ENCODE peak calls at places on chromosomes 7 and 10, in nine cellular contexts. N is fibroblast of lung; Q is psoas muscle; P is esophagus squamous epithelium; I is colonic mucosa; H is fibroblast of pulmonary artery; J is endodermal cell; M is spleen; A is CD8-positive, alpha-beta memory T cell. C is an unnamed sample.

GRCh38 chr7:3923307-3923918 is 622.4 kb downstream of the SDK1 start:
- DNase-seq in N (no peak), Q (no peak), P (no peak), I (no peak), H (no peak), J (no peak), M (no peak), A (no peak), C (no peak)

GRCh38 chr10:24974978-24975377 is 22.6 kb upstream of the PRTFDC1 start:
- DNase-seq in N (peak), Q (peak), P (no peak), I (no peak), H (peak), J (no peak), M (no peak), A (no peak), C (peak)

GRCh38 chr7:44244282-44244681 is 43.5 kb downstream of the YKT6 start:
- DNase-seq in N (no peak), Q (no peak), P (no peak), I (no peak), H (peak), J (peak), M (no peak), A (peak), C (no peak)

GRCh38 chr7:76051840-76052239 is 3.9 kb downstream of the MDH2 start:
- DNase-seq in N (no peak), Q (no peak), P (no peak), I (no peak), H (no peak), J (no peak), M (no peak), A (no peak), C (no peak)

GRCh38 chr10:110415809-110416208 is 81.9 kb upstream of the DUSP5 start:
- DNase-seq in N (no peak), Q (no peak), P (no peak), I (no peak), H (no peak), J (no peak), M (no peak), A (no peak), C (no peak)

GRCh38 chr7:134932707-134933370 is 53.5 kb upstream of the AGBL3 start:
- DNase-seq in N (peak), Q (peak), P (no peak), I (no peak), H (peak), J (no peak), M (no peak), A (no peak), C (peak)

GRCh38 chr10:43043773-43044394 is 33.0 kb upstream of the RET start:
- DNase-seq in N (no peak), Q (no peak), P (no peak), I (no peak), H (no peak), J (peak), M (peak), A (no peak), C (no peak)

GRCh38 chr7:132394283-132395003 is 181.8 kb downstream of the PLXNA4 start:
- DNase-seq in N (no peak), Q (no peak), P (no peak), I (no peak), H (peak), J (peak), M (no peak), A (peak), C (no peak)

GRCh38 chr10:86067436-86068050 is 299.1 kb downstream of the GRID1 start:
- DNase-seq in N (no peak), Q (no peak), P (no peak), I (no peak), H (no peak), J (peak), M (no peak), A (no peak), C (no peak)

GRCh38 chr10:63115732-63116383 is 17.3 kb upstream of the NRBF2 start:
- DNase-seq in N (peak), Q (peak), P (no peak), I (peak), H (peak), J (no peak), M (no peak), A (no peak), C (peak)

GRCh38 chr7:28155019-28155660 is 25.5 kb downstream of the JAZF1 start:
- DNase-seq in N (no peak), Q (no peak), P (no peak), I (no peak), H (no peak), J (no peak), M (no peak), A (no peak), C (no peak)

GRCh38 chr10:35379226-35380137 is 43.2 kb downstream of the CCNY start:
- DNase-seq in N (peak), Q (no peak), P (no peak), I (no peak), H (peak), J (peak), M (peak), A (no peak), C (peak)

GRCh38 chr7:91644251-91644650 is 236.3 kb downstream of the MTERF1 start:
- DNase-seq in N (no peak), Q (no peak), P (no peak), I (no peak), H (no peak), J (no peak), M (no peak), A (no peak), C (no peak)

GRCh38 chr7:80053098-80053497 is 81.5 kb upstream of the GNAI1 start:
- DNase-seq in N (no peak), Q (no peak), P (no peak), I (no peak), H (no peak), J (no peak), M (no peak), A (no peak), C (no peak)

GRCh38 chr7:81488210-81488609 is 281.6 kb downstream of the HGF start:
- DNase-seq in N (no peak), Q (no peak), P (no peak), I (no peak), H (no peak), J (no peak), M (no peak), A (no peak), C (no peak)

GRCh38 chr10:99534939-99535763 is 2.4 kb downstream of the NKX2-3 start:
- DNase-seq in N (no peak), Q (no peak), P (no peak), I (no peak), H (peak), J (peak), M (no peak), A (no peak), C (no peak)

GRCh38 chr10:46287846-46288480 is 1.2 kb downstream of the ANTXRL start:
- DNase-seq in N (no peak), Q (no peak), P (no peak), I (no peak), H (no peak), J (peak), M (peak), A (no peak), C (no peak)

GRCh38 chr10:58451490-58451889 is 61.2 kb upstream of the BICC1 start:
- DNase-seq in N (no peak), Q (no peak), P (no peak), I (no peak), H (no peak), J (no peak), M (no peak), A (no peak), C (no peak)

GRCh38 chr10:98748298-98748697 is 301.6 kb upstream of the HPS1 start:
- DNase-seq in N (peak), Q (no peak), P (no peak), I (peak), H (peak), J (peak), M (no peak), A (no peak), C (no peak)

GRCh38 chr10:43039629-43040481 is 37.0 kb upstream of the RET start:
- DNase-seq in N (no peak), Q (no peak), P (no peak), I (peak), H (no peak), J (no peak), M (no peak), A (no peak), C (no peak)

GRCh38 chr10:6062101-6062771 is at the start of gene IL2RA:
- DNase-seq in N (no peak), Q (no peak), P (no peak), I (no peak), H (no peak), J (peak), M (peak), A (peak), C (no peak)

GRCh38 chr7:92246363-92247101 is 758 bp downstream of the ANKIB1 start:
- DNase-seq in N (peak), Q (peak), P (no peak), I (peak), H (no peak), J (peak), M (peak), A (peak), C (peak)

GRCh38 chr10:52956861-52957260 is 184.3 kb upstream of the MBL2 start:
- DNase-seq in N (peak), Q (no peak), P (no peak), I (no peak), H (peak), J (no peak), M (no peak), A (no peak), C (peak)

GRCh38 chr10:108422286-108422685 is 1257.8 kb upstream of the SORCS1 start:
- DNase-seq in N (no peak), Q (no peak), P (no peak), I (no peak), H (no peak), J (no peak), M (no peak), A (no peak), C (no peak)

GRCh38 chr10:15370212-15370740 is 813 bp downstream of the FAM171A1 start:
- DNase-seq in N (peak), Q (peak), P (no peak), I (peak), H (peak), J (peak), M (peak), A (peak), C (no peak)

GRCh38 chr7:23105086-23105643 is 420 bp upstream of the KLHL7 start:
- DNase-seq in N (no peak), Q (no peak), P (no peak), I (no peak), H (no peak), J (no peak), M (no peak), A (no peak), C (no peak)

GRCh38 chr7:130356121-130356759 is 11.6 kb downstream of the CPA5 start:
- DNase-seq in N (peak), Q (peak), P (no peak), I (no peak), H (peak), J (peak), M (no peak), A (no peak), C (peak)

GRCh38 chr7:157000047-157000726 is 10.3 kb downstream of the MNX1 start:
- DNase-seq in N (no peak), Q (no peak), P (no peak), I (peak), H (no peak), J (peak), M (peak), A (no peak), C (no peak)

GRCh38 chr10:24416248-24416647 is 207.3 kb downstream of the KIAA1217 start:
- DNase-seq in N (no peak), Q (peak), P (no peak), I (no peak), H (no peak), J (no peak), M (no peak), A (no peak), C (no peak)

GRCh38 chr7:44867073-44867990 is 18.0 kb downstream of the PURB start:
- DNase-seq in N (peak), Q (peak), P (no peak), I (no peak), H (peak), J (no peak), M (no peak), A (no peak), C (peak)

GRCh38 chr10:5678397-5678983 is 6.1 kb upstream of the TASOR2 start:
- DNase-seq in N (no peak), Q (no peak), P (no peak), I (no peak), H (no peak), J (no peak), M (no peak), A (no peak), C (no peak)

GRCh38 chr7:47941136-47941844 is 7.0 kb downstream of the PKD1L1 start:
- DNase-seq in N (peak), Q (peak), P (no peak), I (no peak), H (peak), J (no peak), M (peak), A (no peak), C (peak)

GRCh38 chr7:132564849-132565248 is 11.4 kb downstream of the PLXNA4 start:
- DNase-seq in N (no peak), Q (no peak), P (no peak), I (no peak), H (no peak), J (peak), M (no peak), A (no peak), C (no peak)

GRCh38 chr10:61628875-61629513 is 33.7 kb upstream of the CABCOCO1 start:
- DNase-seq in N (peak), Q (no peak), P (no peak), I (no peak), H (peak), J (peak), M (no peak), A (no peak), C (peak)

GRCh38 chr10:133235891-133236321 is 1.7 kb upstream of the VENTX start:
- DNase-seq in N (no peak), Q (no peak), P (no peak), I (no peak), H (no peak), J (peak), M (no peak), A (no peak), C (no peak)

GRCh38 chr10:133237241-133238065 is at the start of gene VENTX:
- DNase-seq in N (no peak), Q (no peak), P (no peak), I (no peak), H (no peak), J (peak), M (no peak), A (no peak), C (no peak)

GRCh38 chr10:133238066-133238804 is 580 bp downstream of the VENTX start:
- DNase-seq in N (no peak), Q (no peak), P (no peak), I (no peak), H (no peak), J (no peak), M (no peak), A (no peak), C (no peak)

GRCh38 chr10:133235265-133235664 is 2.4 kb upstream of the VENTX start:
- DNase-seq in N (no peak), Q (no peak), P (no peak), I (no peak), H (no peak), J (peak), M (no peak), A (no peak), C (no peak)

GRCh38 chr10:133236411-133237240 is 1.0 kb upstream of the VENTX start:
- DNase-seq in N (no peak), Q (no peak), P (no peak), I (no peak), H (no peak), J (peak), M (no peak), A (no peak), C (no peak)
- H3K4me3 ChIP-seq in N (no peak), Q (peak), P (no peak), I (no peak), H (no peak), J (peak), M (peak), A (no peak), C (no peak)

GRCh38 chr7:111083423-111083822 is 7.5 kb upstream of the LRRN3 start:
- DNase-seq in N (no peak), Q (no peak), P (no peak), I (no peak), H (peak), J (no peak), M (no peak), A (no peak), C (peak)
- H3K4me3 ChIP-seq in N (no peak), Q (no peak), P (no peak), I (no peak), H (no peak), J (no peak), M (no peak), A (no peak), C (no peak)

GRCh38 chr10:101065479-101066145 is 3.8 kb downstream of the KAZALD1 start:
- DNase-seq in N (peak), Q (no peak), P (no peak), I (peak), H (no peak), J (no peak), M (no peak), A (no peak), C (no peak)

GRCh38 chr10:101066146-101066889 is 4.5 kb downstream of the KAZALD1 start:
- DNase-seq in N (peak), Q (peak), P (no peak), I (peak), H (peak), J (peak), M (peak), A (peak), C (no peak)

GRCh38 chr10:101064415-101065030 is 2.7 kb downstream of the KAZALD1 start:
- DNase-seq in N (no peak), Q (no peak), P (no peak), I (no peak), H (no peak), J (no peak), M (no peak), A (no peak), C (no peak)

GRCh38 chr10:101067356-101068083 is 5.7 kb downstream of the KAZALD1 start:
- DNase-seq in N (peak), Q (peak), P (no peak), I (peak), H (peak), J (peak), M (peak), A (peak), C (peak)

DNA sequence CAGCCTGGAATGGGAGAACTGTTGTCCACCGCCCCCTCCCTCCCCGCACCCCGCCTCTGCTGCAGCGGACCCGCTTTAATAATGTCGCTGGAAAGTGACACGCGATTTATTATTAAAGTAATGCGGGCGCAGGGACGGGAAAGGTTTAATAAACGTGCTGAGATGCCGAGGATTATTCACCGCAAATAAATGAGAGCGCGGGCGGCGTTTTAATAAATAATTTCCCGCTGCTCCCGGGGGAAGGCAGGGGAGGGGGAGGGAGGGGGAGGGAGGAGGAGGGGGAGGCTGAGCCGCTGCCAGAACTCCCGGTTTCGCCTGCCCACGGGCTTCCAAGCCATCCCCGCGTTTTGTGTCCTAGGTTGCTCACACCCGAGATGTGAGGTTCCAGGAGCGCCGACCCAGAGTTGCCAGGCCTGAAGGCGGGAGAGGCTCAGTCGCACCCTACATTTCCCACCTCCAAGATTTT is 5.1 kb downstream of the KAZALD1 start:
- DNase-seq in N (no peak), Q (no peak), P (no peak), I (peak), H (no peak), J (no peak), M (no peak), A (no peak), C (no peak)
- H3K4me3 ChIP-seq in N (peak), Q (peak), P (peak), I (peak), H (peak), J (peak), M (peak), A (peak), C (peak)

GRCh38 chr7:32293833-32294232 is 196.3 kb downstream of the LSM5 start:
- DNase-seq in N (no peak), Q (no peak), P (no peak), I (no peak), H (no peak), J (no peak), M (no peak), A (no peak), C (no peak)

GRCh38 chr7:32301427-32301826 is 188.8 kb downstream of the LSM5 start:
- DNase-seq in N (no peak), Q (no peak), P (no peak), I (no peak), H (no peak), J (no peak), M (no peak), A (no peak), C (no peak)

GRCh38 chr7:32299133-32299702 is 191.0 kb downstream of the LSM5 start:
- DNase-seq in N (no peak), Q (peak), P (no peak), I (no peak), H (no peak), J (peak), M (no peak), A (no peak), C (no peak)

GRCh38 chr7:32298403-32299132 is 191.6 kb downstream of the LSM5 start:
- DNase-seq in N (no peak), Q (no peak), P (no peak), I (no peak), H (no peak), J (peak), M (no peak), A (no peak), C (no peak)
- H3K4me3 ChIP-seq in N (peak), Q (peak), P (peak), I (peak), H (peak), J (peak), M (peak), A (no peak), C (peak)

GRCh38 chr10:72952901-72953223 is 1.7 kb downstream of the PLA2G12B start:
- DNase-seq in N (no peak), Q (no peak), P (no peak), I (no peak), H (no peak), J (no peak), M (no peak), A (no peak), C (no peak)

GRCh38 chr10:72953687-72954086 is 919 bp downstream of the PLA2G12B start:
- DNase-seq in N (no peak), Q (no peak), P (no peak), I (no peak), H (no peak), J (peak), M (no peak), A (no peak), C (no peak)

GRCh38 chr10:72951760-72952159 is 2.8 kb downstream of the PLA2G12B start:
- DNase-seq in N (no peak), Q (no peak), P (no peak), I (no peak), H (no peak), J (no peak), M (no peak), A (no peak), C (no peak)

GRCh38 chr10:72954230-72954595 is 393 bp downstream of the PLA2G12B start:
- DNase-seq in N (no peak), Q (no peak), P (no peak), I (no peak), H (no peak), J (no peak), M (no peak), A (no peak), C (no peak)

GRCh38 chr10:72952189-72952900 is 2.3 kb downstream of the PLA2G12B start:
- DNase-seq in N (no peak), Q (no peak), P (no peak), I (no peak), H (no peak), J (no peak), M (no peak), A (no peak), C (no peak)
- H3K4me3 ChIP-seq in N (no peak), Q (no peak), P (no peak), I (no peak), H (no peak), J (peak), M (no peak), A (no peak), C (no peak)

DNA sequence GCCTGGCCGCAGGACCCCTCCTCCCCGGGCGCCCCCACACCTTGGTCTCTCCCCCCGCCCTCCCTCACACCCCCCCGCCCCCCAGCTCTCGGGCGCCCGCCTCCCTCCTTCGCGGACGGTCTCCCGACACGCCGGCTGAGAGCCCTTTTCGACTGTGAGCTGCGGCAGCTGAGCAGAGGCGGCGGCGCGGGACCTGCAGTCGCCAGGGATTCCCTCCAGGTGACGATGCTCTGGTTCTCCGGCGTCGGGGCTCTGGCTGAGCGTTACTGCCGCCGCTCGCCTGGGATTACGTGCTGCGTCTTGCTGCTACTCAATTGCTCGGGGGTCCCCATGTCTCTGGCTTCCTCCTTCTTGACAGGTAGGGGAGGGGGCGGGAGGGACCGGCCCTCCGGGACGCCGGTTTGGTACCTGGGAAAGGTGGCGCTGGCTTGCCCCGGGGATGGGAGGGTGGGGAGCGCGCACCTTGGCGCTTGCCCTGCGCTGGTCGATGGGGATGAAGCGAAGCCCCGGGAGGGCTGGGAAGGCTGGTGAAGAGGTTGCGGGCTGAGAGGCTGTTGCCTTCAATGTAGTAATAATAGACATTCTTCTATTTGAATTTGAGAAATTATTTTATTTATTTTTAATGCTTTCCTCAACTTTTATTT is at the start of gene BMPER:
- DNase-seq in N (no peak), Q (peak), P (no peak), I (peak), H (peak), J (peak), M (peak), A (no peak), C (no peak)
- H3K4me3 ChIP-seq in N (peak), Q (peak), P (peak), I (peak), H (peak), J (peak), M (peak), A (no peak), C (peak)

C was measured in astrocyte.